ENCODE peak calls at places on chromosomes 2 and 18, in nine cellular contexts. X, F, P, J, C, H, T, A and Y are unnamed samples.

GRCh38 chr2:68663371-68664156 is 20.2 kb downstream of the PROKR1 start:
- DNase-seq in T (no peak), H (no peak), C (no peak), J (no peak), X (no peak), P (no peak), F (no peak), A (no peak), Y (no peak)

GRCh38 chr18:46070683-46071614 is 1.1 kb downstream of the PSTPIP2 start:
- DNase-seq in T (peak; percentile 12), C (no peak), P (no peak), A (no peak), X (peak; percentile 15), F (no peak), J (no peak), H (no peak), Y (no peak)

GRCh38 chr2:20411361-20411894 is 35.4 kb upstream of the RHOB start:
- DNase-seq in A (peak; percentile 96), P (peak; percentile 53), J (peak; percentile 94), X (peak; percentile 64), H (peak; percentile 96), T (peak; percentile 34), F (peak; percentile 75), C (peak; percentile 85), Y (peak; percentile 92)

GRCh38 chr2:144515694-144516416 is 4.1 kb downstream of the ZEB2 start:
- DNase-seq in H (peak; percentile 87), T (no peak), J (peak; percentile 59), P (peak; percentile 73), X (peak; percentile 43), A (peak; percentile 66), C (peak; percentile 66), F (no peak), Y (peak; percentile 78)

GRCh38 chr2:191846787-191847620 is at the start of gene CAVIN2:
- DNase-seq in C (peak; percentile 86), J (peak; percentile 77), P (peak; percentile 61), T (no peak), A (peak; percentile 61), H (no peak), X (no peak), F (peak; percentile 48), Y (peak; percentile 93)

GRCh38 chr2:170816499-170817246 is at the start of gene GAD1:
- DNase-seq in A (peak; percentile 78), H (peak; percentile 91), T (peak; percentile 37), P (peak; percentile 23), F (peak; percentile 77), X (peak; percentile 53), J (peak; percentile 74), C (peak; percentile 45), Y (peak; percentile 35)

GRCh38 chr2:240732911-240733622 is 41.4 kb downstream of the AQP12A start:
- DNase-seq in P (no peak), A (no peak), J (no peak), F (no peak), X (no peak), H (no peak), T (no peak), C (peak; percentile 5), Y (no peak)

GRCh38 chr2:145984541-145984940 is 1464.6 kb upstream of the ZEB2 start:
- DNase-seq in A (no peak), J (no peak), F (no peak), P (peak; percentile 92), T (no peak), X (no peak), H (no peak), C (peak; percentile 39), Y (peak; percentile 87)

GRCh38 chr18:74040459-74041332 is 106.9 kb downstream of the FBXO15 start:
- DNase-seq in T (peak; percentile 42), H (no peak), J (peak; percentile 59), A (peak; percentile 79), F (no peak), P (no peak), C (peak; percentile 19), X (peak; percentile 63), Y (peak; percentile 52)

GRCh38 chr2:217799553-217800432 is 203.0 kb downstream of the TNS1 start:
- DNase-seq in H (no peak), X (peak; percentile 1), P (no peak), T (no peak), A (peak; percentile 21), F (no peak), J (peak; percentile 54), C (no peak), Y (no peak)

GRCh38 chr2:235577404-235578330 is 83.8 kb downstream of the AGAP1 start:
- DNase-seq in X (no peak), A (no peak), P (peak; percentile 33), T (no peak), H (peak; percentile 36), C (peak; percentile 71), F (no peak), J (no peak), Y (peak; percentile 78)

GRCh38 chr2:159677654-159678053 is 34.7 kb upstream of the MARCHF7 start:
- DNase-seq in C (peak; percentile 33), X (no peak), P (no peak), T (no peak), F (no peak), H (no peak), A (no peak), J (no peak), Y (peak; percentile 60)

GRCh38 chr2:106159867-106160785 is 34.0 kb downstream of the UXS1 start:
- DNase-seq in J (no peak), C (no peak), A (peak; percentile 59), P (no peak), X (peak; percentile 68), T (peak; percentile 75), H (no peak), F (no peak), Y (no peak)

GRCh38 chr2:98170076-98170475 is 83.1 kb downstream of the VWA3B start:
- DNase-seq in J (no peak), C (peak; percentile 3), H (no peak), P (peak; percentile 9), A (no peak), X (no peak), T (no peak), F (no peak), Y (no peak)

GRCh38 chr2:239523944-239524310 is 123.1 kb upstream of the HDAC4 start:
- DNase-seq in J (no peak), T (no peak), H (no peak), X (no peak), C (peak; percentile 5), A (no peak), P (no peak), F (no peak), Y (no peak)

GRCh38 chr2:119338282-119338681 is 28.4 kb downstream of the C2orf76 start:
- DNase-seq in A (no peak), F (no peak), C (no peak), X (no peak), P (no peak), J (no peak), T (no peak), H (no peak), Y (no peak)

GRCh38 chr2:119341684-119342083 is 24.9 kb downstream of the C2orf76 start:
- DNase-seq in F (no peak), X (no peak), C (no peak), P (no peak), A (no peak), H (no peak), J (no peak), T (no peak), Y (no peak)

GRCh38 chr2:119337749-119338148 is 28.9 kb downstream of the C2orf76 start:
- DNase-seq in C (no peak), A (no peak), X (no peak), T (no peak), H (no peak), P (no peak), F (no peak), J (no peak), Y (no peak)

GRCh38 chr2:119339562-119339923 is 27.1 kb downstream of the C2orf76 start:
- DNase-seq in A (no peak), X (no peak), H (no peak), P (no peak), T (no peak), J (no peak), F (no peak), C (no peak), Y (no peak)

DNA sequence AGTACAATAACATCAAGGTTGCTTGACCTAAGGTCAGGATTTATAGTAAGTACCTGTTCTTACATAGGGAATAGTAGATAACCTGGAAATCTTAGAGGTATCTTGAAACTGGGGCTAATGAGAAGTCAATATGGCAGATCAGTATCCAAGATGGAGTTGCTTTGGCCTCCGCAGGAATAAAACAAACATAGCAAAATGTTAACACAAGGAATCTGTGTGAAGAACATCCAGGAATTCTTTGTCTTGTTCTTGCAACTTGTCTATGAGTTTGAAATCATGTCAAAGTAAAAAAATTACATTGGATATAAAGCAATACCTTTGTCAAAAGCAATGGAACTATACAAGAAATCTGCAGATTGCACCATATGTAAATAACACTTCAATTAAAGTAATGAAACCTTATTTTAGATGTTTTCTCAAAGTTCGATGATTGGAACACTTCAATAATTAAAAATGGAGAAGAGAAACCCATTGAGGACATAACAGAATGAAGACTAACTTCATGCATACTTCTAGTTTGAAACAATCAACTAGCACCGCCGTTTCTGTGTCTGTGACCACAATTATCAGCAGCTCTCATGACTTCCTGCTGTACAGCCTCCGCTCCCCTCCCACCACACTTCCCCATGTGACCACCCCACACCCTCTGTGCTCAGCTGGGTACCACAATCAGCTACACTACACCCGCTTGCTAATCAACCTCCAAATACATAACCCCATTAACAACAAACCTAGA is 27.6 kb downstream of the C2orf76 start:
- DNase-seq in P (no peak), A (peak; percentile 83), T (no peak), F (no peak), J (no peak), X (peak; percentile 43), H (no peak), C (no peak), Y (no peak)
- H3K4me3 ChIP-seq in P (no peak overlapping the region), A (no peak overlapping the region), T (no peak overlapping the region), F (no peak overlapping the region), J (no peak overlapping the region), X (no peak overlapping the region), H (no peak overlapping the region), C (no peak overlapping the region), Y (no peak overlapping the region)

GRCh38 chr18:12254137-12254819 is at the start of gene CIDEA:
- DNase-seq in P (no peak), T (no peak), X (no peak), F (no peak), H (no peak), A (no peak), C (no peak), J (no peak), Y (no peak)
- H3K4me3 ChIP-seq in P (peak within 1 kb of the TSS; percentile 58), T (no peak within 1 kb of the TSS), X (no peak within 1 kb of the TSS), F (peak within 1 kb of the TSS; percentile 12), H (no peak within 1 kb of the TSS), A (no peak within 1 kb of the TSS), C (no peak within 1 kb of the TSS), J (no peak within 1 kb of the TSS), Y (peak within 1 kb of the TSS; percentile 39)

GRCh38 chr2:150480971-150481830 is 6.3 kb downstream of the RND3 start:
- DNase-seq in A (no peak), F (no peak), C (no peak), J (no peak), H (no peak), X (no peak), P (no peak), T (no peak), Y (no peak)
- H3K4me3 ChIP-seq in A (no peak overlapping the region), F (no peak overlapping the region), C (no peak overlapping the region), J (no peak overlapping the region), H (no peak overlapping the region), X (no peak overlapping the region), P (peak overlapping the region; percentile 9), T (no peak overlapping the region), Y (no peak overlapping the region)

DNA sequence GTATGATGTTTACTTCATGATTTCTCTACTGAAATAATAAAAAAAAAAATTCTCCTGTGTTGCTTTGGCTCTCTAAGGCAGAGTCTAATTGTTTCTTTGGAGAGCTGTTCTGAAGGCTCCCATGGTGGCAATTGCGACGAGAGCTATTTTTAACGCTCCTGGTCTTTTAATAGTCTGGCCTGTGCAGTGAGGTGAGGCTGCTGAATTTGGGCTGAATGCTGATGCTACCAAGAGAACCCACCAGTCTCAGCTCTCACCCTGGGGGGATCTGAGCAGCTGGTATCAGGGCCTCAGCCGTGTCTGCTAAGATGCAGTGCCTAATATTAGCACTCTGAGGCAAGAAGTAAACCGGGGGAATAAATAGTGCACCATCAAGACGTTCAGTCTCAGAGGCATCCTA is 214.7 kb upstream of the PID1 start:
- DNase-seq in C (no peak), J (no peak), P (no peak), H (no peak), T (no peak), A (no peak), X (no peak), F (no peak), Y (no peak)
- H3K4me3 ChIP-seq in C (no peak overlapping the region), J (no peak overlapping the region), P (no peak overlapping the region), H (no peak overlapping the region), T (no peak overlapping the region), A (no peak overlapping the region), X (no peak overlapping the region), F (no peak overlapping the region), Y (no peak overlapping the region)